ENCODE peak calls at places on chromosomes 3 and 15, in four cellular contexts. V is A549, R is IMR-90, N is PC-3. U is an unnamed sample.
A peak's percentile ranks its signal among the peaks of the same experiment; 100 is the strongest.

GRCh38 chr3:129228891-129229585 is 20.4 kb upstream of the COPG1 start:
- DNase-seq in V (no peak), R (peak; percentile 88), N (peak; percentile 85), U (peak; percentile 42)

GRCh38 chr3:155560135-155560534 is 184.7 kb downstream of the PLCH1 start:
- DNase-seq in V (no peak), R (no peak), N (no peak), U (no peak)

GRCh38 chr15:66673410-66674322 is 28.4 kb upstream of the SMAD6 start:
- DNase-seq in V (no peak), R (no peak), N (no peak), U (no peak)

GRCh38 chr3:59469948-59470723 is 420.3 kb upstream of the CFAP20DC start:
- DNase-seq in V (no peak), R (no peak), N (peak; percentile 69), U (no peak)

GRCh38 chr3:59084598-59084997 is 34.8 kb upstream of the CFAP20DC start:
- DNase-seq in V (no peak), R (no peak), N (no peak), U (no peak)

GRCh38 chr3:184693011-184693975 is 18.6 kb downstream of the MAGEF1 start:
- DNase-seq in V (no peak), R (no peak), N (no peak), U (no peak)

GRCh38 chr3:183252973-183253363 is at the start of gene B3GNT5:
- DNase-seq in V (no peak), R (no peak), N (peak; percentile 75), U (peak; percentile 82)

GRCh38 chr15:63198752-63199250 is 9.4 kb downstream of the RAB8B start:
- DNase-seq in V (no peak), R (peak; percentile 69), N (peak; percentile 72), U (no peak)

GRCh38 chr3:108333951-108334350 is 37.6 kb downstream of the HHLA2 start:
- DNase-seq in V (no peak), R (no peak), N (no peak), U (no peak)

GRCh38 chr15:71055461-71055860 is 59.8 kb upstream of the THSD4 start:
- DNase-seq in V (no peak), R (peak; percentile 80), N (peak; percentile 66), U (no peak)

GRCh38 chr15:57085267-57085666 is 166.8 kb downstream of the TCF12 start:
- DNase-seq in V (no peak), R (peak; percentile 30), N (peak; percentile 18), U (no peak)

GRCh38 chr15:71379893-71380292 is 264.6 kb downstream of the THSD4 start:
- DNase-seq in V (no peak), R (peak; percentile 70), N (no peak), U (no peak)

GRCh38 chr15:80752204-80752603 is 27.0 kb upstream of the CEMIP start:
- DNase-seq in V (no peak), R (no peak), N (no peak), U (no peak)

GRCh38 chr3:151219056-151219455 is 16.0 kb upstream of the GPR171 start:
- DNase-seq in V (peak; percentile 10), R (peak; percentile 87), N (peak; percentile 84), U (no peak)

GRCh38 chr15:68315495-68316007 is 38.0 kb downstream of the FEM1B start:
- DNase-seq in V (no peak), R (peak; percentile 12), N (no peak), U (no peak)

GRCh38 chr3:141561426-141562034 is 74.7 kb downstream of the RASA2 start:
- DNase-seq in V (no peak), R (peak; percentile 80), N (peak; percentile 70), U (peak; percentile 32)

GRCh38 chr3:129593595-129594339 is 12.7 kb downstream of the PLXND1 start:
- DNase-seq in V (no peak), R (no peak), N (no peak), U (no peak)

GRCh38 chr3:99647081-99647480 is 8.7 kb downstream of the COL8A1 start:
- DNase-seq in V (no peak), R (peak; percentile 56), N (no peak), U (no peak)

GRCh38 chr15:40328711-40329240 is 5.3 kb downstream of the INAFM2 start:
- DNase-seq in V (no peak), R (no peak), N (no peak), U (no peak)

GRCh38 chr15:33789141-33789540 is 179.2 kb upstream of the CHRM5 start:
- DNase-seq in V (no peak), R (peak; percentile 36), N (no peak), U (no peak)

GRCh38 chr3:176581589-176581988 is 615.7 kb downstream of the TBL1XR1 start:
- DNase-seq in V (no peak), R (no peak), N (no peak), U (no peak)

GRCh38 chr15:61064653-61065052 is 164.4 kb downstream of the RORA start:
- DNase-seq in V (no peak), R (no peak), N (no peak), U (no peak)

GRCh38 chr3:52333869-52334557 is 17.9 kb downstream of the DNAH1 start:
- DNase-seq in V (no peak), R (peak; percentile 35), N (peak; percentile 96), U (no peak)

GRCh38 chr15:54979949-54980348 is 216.8 kb downstream of the RSL24D1 start:
- DNase-seq in V (no peak), R (no peak), N (no peak), U (no peak)

GRCh38 chr3:20096135-20096685 is 56.0 kb downstream of the KAT2B start:
- DNase-seq in V (no peak), R (peak; percentile 20), N (no peak), U (no peak)

GRCh38 chr15:80309769-80310384 is 57.9 kb upstream of the CTXND1 start:
- DNase-seq in V (peak; percentile 24), R (peak; percentile 34), N (peak; percentile 57), U (no peak)

GRCh38 chr15:83561661-83562060 is 92.3 kb upstream of the ADAMTSL3 start:
- DNase-seq in V (no peak), R (no peak), N (no peak), U (no peak)

GRCh38 chr15:59993041-59993750 is 10.9 kb upstream of the FOXB1 start:
- DNase-seq in V (no peak), R (no peak), N (no peak), U (no peak)

GRCh38 chr3:127859706-127860105 is 37.4 kb upstream of the MGLL start:
- DNase-seq in V (no peak), R (no peak), N (no peak), U (no peak)

GRCh38 chr15:29348308-29348914 is 78.8 kb upstream of the NSMCE3 start:
- DNase-seq in V (no peak), R (no peak), N (no peak), U (no peak)

GRCh38 chr15:40065166-40065565 is 26.2 kb upstream of the SRP14 start:
- DNase-seq in V (no peak), R (no peak), N (no peak), U (no peak)

GRCh38 chr3:134334901-134335280 is 39.4 kb downstream of the AMOTL2 start:
- DNase-seq in V (no peak), R (no peak), N (no peak), U (peak; percentile 76)

GRCh38 chr15:78977591-78978347 is 32.9 kb upstream of the CTSH start:
- DNase-seq in V (no peak), R (no peak), N (no peak), U (no peak)

GRCh38 chr15:78977091-78977571 is 32.3 kb upstream of the CTSH start:
- DNase-seq in V (no peak), R (no peak), N (no peak), U (no peak)

GRCh38 chr15:78976691-78977090 is 31.8 kb upstream of the CTSH start:
- DNase-seq in V (no peak), R (no peak), N (no peak), U (no peak)

GRCh38 chr15:78978601-78979179 is 33.8 kb upstream of the CTSH start:
- DNase-seq in V (no peak), R (no peak), N (no peak), U (no peak)

DNA sequence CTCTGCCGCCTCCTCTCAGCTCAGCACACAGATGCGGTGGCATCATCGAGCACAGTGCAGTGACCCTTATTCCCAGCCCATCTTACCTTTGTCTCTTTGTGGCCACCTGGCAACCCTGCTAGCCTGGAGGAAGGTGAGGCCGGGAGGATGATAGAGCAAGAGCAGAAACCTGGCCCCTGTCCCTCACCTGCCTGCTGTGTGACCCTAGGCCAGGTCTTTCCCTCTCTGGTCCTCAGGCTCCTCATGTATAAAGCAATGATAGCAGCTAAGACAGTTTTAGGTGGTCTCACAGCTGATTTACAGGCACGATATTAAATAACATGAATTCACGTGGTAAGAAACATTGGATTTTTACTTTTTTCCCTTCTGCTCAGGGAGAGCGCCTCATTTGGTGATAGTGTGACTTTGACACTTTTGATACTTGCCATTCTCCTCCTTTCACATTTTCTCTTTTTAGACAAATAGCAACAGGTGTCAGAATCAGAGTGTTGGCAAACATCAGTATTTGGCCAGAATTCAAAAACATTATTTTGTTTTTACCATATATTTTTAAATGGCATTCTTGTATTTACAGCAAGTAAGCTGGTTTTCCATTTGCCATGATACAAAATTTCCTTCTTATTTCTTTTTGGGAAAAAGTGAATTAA is 29.5 kb upstream of the CTSH start:
- DNase-seq in V (no peak), R (no peak), N (no peak), U (no peak)
- TF ChIP-seq CTCF in V (no peak), R (no peak), N (no peak), U (no peak)

GRCh38 chr3:71124048-71124447 is 459.5 kb downstream of the FOXP1 start:
- DNase-seq in V (no peak), R (no peak), N (no peak), U (no peak)
- H3K27ac ChIP-seq in V (no peak overlapping the region), R (no peak overlapping the region), N (no peak overlapping the region), U (no peak overlapping the region)

GRCh38 chr15:37106490-37107001 is 6.2 kb upstream of the MEIS2 start:
- DNase-seq in V (no peak), R (peak; percentile 24), N (no peak), U (no peak)
- TF ChIP-seq CTCF in V (no peak), R (peak; percentile 21), N (no peak), U (no peak)

DNA sequence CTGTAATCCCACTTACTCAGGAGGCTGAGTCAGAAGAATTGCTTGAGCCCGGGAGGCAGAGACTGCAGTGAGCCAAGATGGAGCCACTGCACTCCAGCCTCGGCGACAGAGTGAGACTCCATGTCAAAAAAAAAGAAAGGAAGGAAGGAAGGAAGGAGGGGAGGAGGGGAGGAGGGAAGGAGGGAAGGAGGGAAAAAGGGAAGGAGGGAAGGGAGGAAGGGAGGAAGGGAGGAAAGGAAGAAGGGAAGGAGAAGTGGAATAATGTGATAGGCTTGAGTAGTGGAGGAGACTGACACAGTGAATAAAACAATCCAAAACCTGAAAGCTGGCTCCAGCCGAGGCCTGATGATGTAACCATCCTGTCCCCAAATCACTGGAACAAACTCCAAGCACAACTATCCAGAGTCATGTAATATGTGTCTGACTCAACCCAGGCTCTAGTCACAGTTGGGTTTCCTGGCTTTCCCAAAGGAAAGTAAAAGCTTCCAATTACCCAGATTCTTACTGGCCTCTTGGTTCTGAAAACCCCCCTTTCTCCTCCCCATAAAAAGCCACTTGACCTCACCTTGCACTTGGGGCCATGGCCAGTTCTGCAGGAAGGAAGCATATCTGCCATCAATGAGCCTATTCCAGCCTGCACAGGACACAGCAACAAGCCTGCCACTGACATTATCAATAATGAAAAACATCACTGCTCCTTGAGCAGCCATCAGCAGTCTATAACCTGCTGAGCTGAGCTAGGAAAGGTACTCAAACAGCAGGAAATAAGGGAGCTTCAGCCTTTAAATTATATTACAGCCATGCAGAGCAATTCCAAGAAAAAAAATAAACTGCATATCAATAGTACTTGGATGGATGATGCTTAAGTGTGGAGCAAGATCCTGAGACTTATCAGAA is 48.3 kb downstream of the MB21D2 start:
- DNase-seq in V (no peak), R (peak; percentile 67), N (peak; percentile 71), U (no peak)
- H3K27ac ChIP-seq in V (peak overlapping the region; percentile 49), R (peak overlapping the region; percentile 3), N (peak overlapping the region; percentile 54), U (no peak overlapping the region)

U was measured in PC-9.